ENCODE peak calls at places on chromosomes 11 and 22, in eight cellular contexts. One of them, this sample, is unnamed.

GRCh38 chr11:19398772-19399542 is 158.2 kb upstream of the E2F8 start:
- DNase-seq in keratinocyte: no peak
- DNase-seq in IMR-90: peak
- DNase-seq in brain microvascular endothelial cell: peak
- DNase-seq in transverse colon: peak
- DNase-seq in CD8-positive, alpha-beta T cell: no peak
- DNase-seq in PC-9: no peak
- DNase-seq in AG04450: peak
- DNase-seq in this sample: no peak

GRCh38 chr22:39567135-39567946 is 3.2 kb upstream of the CACNA1I start:
- DNase-seq in keratinocyte: peak
- DNase-seq in IMR-90: no peak
- DNase-seq in brain microvascular endothelial cell: no peak
- DNase-seq in transverse colon: peak
- DNase-seq in CD8-positive, alpha-beta T cell: no peak
- DNase-seq in PC-9: no peak
- DNase-seq in AG04450: no peak
- DNase-seq in this sample: no peak

GRCh38 chr11:58525037-58525614 is 17.2 kb upstream of the OR5B21 start:
- DNase-seq in keratinocyte: no peak
- DNase-seq in IMR-90: no peak
- DNase-seq in brain microvascular endothelial cell: no peak
- DNase-seq in transverse colon: no peak
- DNase-seq in CD8-positive, alpha-beta T cell: no peak
- DNase-seq in PC-9: no peak
- DNase-seq in AG04450: no peak
- DNase-seq in this sample: no peak

GRCh38 chr11:19163627-19164026 is 38.2 kb downstream of the CSRP3 start:
- DNase-seq in keratinocyte: no peak
- DNase-seq in IMR-90: no peak
- DNase-seq in brain microvascular endothelial cell: no peak
- DNase-seq in transverse colon: no peak
- DNase-seq in CD8-positive, alpha-beta T cell: no peak
- DNase-seq in PC-9: no peak
- DNase-seq in AG04450: no peak
- DNase-seq in this sample: no peak

GRCh38 chr22:26479043-26479791 is 4.4 kb downstream of the HPS4 start:
- DNase-seq in keratinocyte: no peak
- DNase-seq in IMR-90: no peak
- DNase-seq in brain microvascular endothelial cell: no peak
- DNase-seq in transverse colon: no peak
- DNase-seq in CD8-positive, alpha-beta T cell: no peak
- DNase-seq in PC-9: no peak
- DNase-seq in AG04450: no peak
- DNase-seq in this sample: no peak

GRCh38 chr22:35476341-35476740 is 64.3 kb upstream of the RASD2 start:
- DNase-seq in keratinocyte: no peak
- DNase-seq in IMR-90: no peak
- DNase-seq in brain microvascular endothelial cell: peak
- DNase-seq in transverse colon: no peak
- DNase-seq in CD8-positive, alpha-beta T cell: no peak
- DNase-seq in PC-9: peak
- DNase-seq in AG04450: no peak
- DNase-seq in this sample: no peak

GRCh38 chr11:119892311-119892808 is 163.4 kb upstream of the NECTIN1 start:
- DNase-seq in keratinocyte: no peak
- DNase-seq in IMR-90: no peak
- DNase-seq in brain microvascular endothelial cell: no peak
- DNase-seq in transverse colon: no peak
- DNase-seq in CD8-positive, alpha-beta T cell: no peak
- DNase-seq in PC-9: no peak
- DNase-seq in AG04450: no peak
- DNase-seq in this sample: no peak

GRCh38 chr11:119611027-119611426 is 118.0 kb downstream of the NECTIN1 start:
- DNase-seq in keratinocyte: no peak
- DNase-seq in IMR-90: no peak
- DNase-seq in brain microvascular endothelial cell: no peak
- DNase-seq in transverse colon: no peak
- DNase-seq in CD8-positive, alpha-beta T cell: no peak
- DNase-seq in PC-9: no peak
- DNase-seq in AG04450: no peak
- DNase-seq in this sample: no peak

GRCh38 chr22:38243007-38243775 is 29.6 kb downstream of the TMEM184B start:
- DNase-seq in keratinocyte: no peak
- DNase-seq in IMR-90: peak
- DNase-seq in brain microvascular endothelial cell: peak
- DNase-seq in transverse colon: peak
- DNase-seq in CD8-positive, alpha-beta T cell: no peak
- DNase-seq in PC-9: peak
- DNase-seq in AG04450: peak
- DNase-seq in this sample: no peak

GRCh38 chr11:20097319-20098221 is 62.7 kb downstream of the DBX1 start:
- DNase-seq in keratinocyte: no peak
- DNase-seq in IMR-90: peak
- DNase-seq in brain microvascular endothelial cell: peak
- DNase-seq in transverse colon: no peak
- DNase-seq in CD8-positive, alpha-beta T cell: no peak
- DNase-seq in PC-9: no peak
- DNase-seq in AG04450: no peak
- DNase-seq in this sample: no peak

GRCh38 chr11:11229691-11230090 is 123.4 kb downstream of the CSNK2A3 start:
- DNase-seq in keratinocyte: peak
- DNase-seq in IMR-90: peak
- DNase-seq in brain microvascular endothelial cell: no peak
- DNase-seq in transverse colon: no peak
- DNase-seq in CD8-positive, alpha-beta T cell: no peak
- DNase-seq in PC-9: no peak
- DNase-seq in AG04450: no peak
- DNase-seq in this sample: no peak

GRCh38 chr11:8794677-8795103 is 112.1 kb downstream of the RPL27A start:
- DNase-seq in keratinocyte: no peak
- DNase-seq in IMR-90: no peak
- DNase-seq in brain microvascular endothelial cell: no peak
- DNase-seq in transverse colon: peak
- DNase-seq in CD8-positive, alpha-beta T cell: no peak
- DNase-seq in PC-9: no peak
- DNase-seq in AG04450: no peak
- DNase-seq in this sample: no peak
- TF ChIP-seq CTCF in keratinocyte: peak
- TF ChIP-seq CTCF in IMR-90: no peak
- TF ChIP-seq CTCF in brain microvascular endothelial cell: peak
- TF ChIP-seq CTCF in transverse colon: peak
- TF ChIP-seq CTCF in CD8-positive, alpha-beta T cell: no peak
- TF ChIP-seq CTCF in PC-9: peak
- TF ChIP-seq CTCF in AG04450: peak
- TF ChIP-seq CTCF in this sample: peak

GRCh38 chr22:43832393-43833265 is 20.5 kb upstream of the EFCAB6 start:
- DNase-seq in keratinocyte: no peak
- DNase-seq in IMR-90: no peak
- DNase-seq in brain microvascular endothelial cell: no peak
- DNase-seq in transverse colon: no peak
- DNase-seq in CD8-positive, alpha-beta T cell: no peak
- DNase-seq in PC-9: no peak
- DNase-seq in AG04450: no peak
- DNase-seq in this sample: peak
- H3K4me3 ChIP-seq in keratinocyte: no peak
- H3K4me3 ChIP-seq in IMR-90: no peak
- H3K4me3 ChIP-seq in brain microvascular endothelial cell: no peak
- H3K4me3 ChIP-seq in transverse colon: no peak
- H3K4me3 ChIP-seq in CD8-positive, alpha-beta T cell: no peak
- H3K4me3 ChIP-seq in PC-9: no peak
- H3K4me3 ChIP-seq in AG04450: no peak
- H3K4me3 ChIP-seq in this sample: no peak

GRCh38 chr11:2095198-2095520 is 44.0 kb downstream of the IGF2 start:
- DNase-seq in keratinocyte: no peak
- DNase-seq in IMR-90: no peak
- DNase-seq in brain microvascular endothelial cell: no peak
- DNase-seq in transverse colon: no peak
- DNase-seq in CD8-positive, alpha-beta T cell: no peak
- DNase-seq in PC-9: no peak
- DNase-seq in AG04450: no peak
- DNase-seq in this sample: no peak

GRCh38 chr11:2094354-2095197 is 44.6 kb downstream of the IGF2 start:
- DNase-seq in keratinocyte: no peak
- DNase-seq in IMR-90: no peak
- DNase-seq in brain microvascular endothelial cell: no peak
- DNase-seq in transverse colon: no peak
- DNase-seq in CD8-positive, alpha-beta T cell: no peak
- DNase-seq in PC-9: no peak
- DNase-seq in AG04450: no peak
- DNase-seq in this sample: no peak

GRCh38 chr11:2096919-2097301 is 42.3 kb downstream of the IGF2 start:
- DNase-seq in keratinocyte: no peak
- DNase-seq in IMR-90: no peak
- DNase-seq in brain microvascular endothelial cell: no peak
- DNase-seq in transverse colon: no peak
- DNase-seq in CD8-positive, alpha-beta T cell: no peak
- DNase-seq in PC-9: no peak
- DNase-seq in AG04450: no peak
- DNase-seq in this sample: peak

GRCh38 chr11:2096001-2096918 is 42.9 kb downstream of the IGF2 start:
- DNase-seq in keratinocyte: no peak
- DNase-seq in IMR-90: peak
- DNase-seq in brain microvascular endothelial cell: peak
- DNase-seq in transverse colon: no peak
- DNase-seq in CD8-positive, alpha-beta T cell: no peak
- DNase-seq in PC-9: no peak
- DNase-seq in AG04450: no peak
- DNase-seq in this sample: no peak

GRCh38 chr11:2095542-2095941 is 43.6 kb downstream of the IGF2 start:
- DNase-seq in keratinocyte: no peak
- DNase-seq in IMR-90: no peak
- DNase-seq in brain microvascular endothelial cell: no peak
- DNase-seq in transverse colon: no peak
- DNase-seq in CD8-positive, alpha-beta T cell: no peak
- DNase-seq in PC-9: no peak
- DNase-seq in AG04450: no peak
- DNase-seq in this sample: no peak
- H3K27ac ChIP-seq in keratinocyte: no peak
- H3K27ac ChIP-seq in IMR-90: peak
- H3K27ac ChIP-seq in brain microvascular endothelial cell: no peak
- H3K27ac ChIP-seq in transverse colon: no peak
- H3K27ac ChIP-seq in CD8-positive, alpha-beta T cell: no peak
- H3K27ac ChIP-seq in PC-9: no peak
- H3K27ac ChIP-seq in AG04450: peak
- H3K27ac ChIP-seq in this sample: no peak

GRCh38 chr22:46035742-46036557 is 59.0 kb upstream of the WNT7B start:
- DNase-seq in keratinocyte: peak
- DNase-seq in IMR-90: peak
- DNase-seq in brain microvascular endothelial cell: peak
- DNase-seq in transverse colon: peak
- DNase-seq in CD8-positive, alpha-beta T cell: peak
- DNase-seq in PC-9: peak
- DNase-seq in AG04450: peak
- DNase-seq in this sample: peak
- TF ChIP-seq CTCF in keratinocyte: no peak
- TF ChIP-seq CTCF in IMR-90: no peak
- TF ChIP-seq CTCF in brain microvascular endothelial cell: no peak
- TF ChIP-seq CTCF in transverse colon: no peak
- TF ChIP-seq CTCF in CD8-positive, alpha-beta T cell: no peak
- TF ChIP-seq CTCF in PC-9: no peak
- TF ChIP-seq CTCF in AG04450: no peak
- TF ChIP-seq CTCF in this sample: no peak

GRCh38 chr11:124919836-124920755 is 1.0 kb downstream of the HEPN1 start:
- DNase-seq in keratinocyte: no peak
- DNase-seq in IMR-90: no peak
- DNase-seq in brain microvascular endothelial cell: no peak
- DNase-seq in transverse colon: no peak
- DNase-seq in CD8-positive, alpha-beta T cell: no peak
- DNase-seq in PC-9: no peak
- DNase-seq in AG04450: no peak
- DNase-seq in this sample: no peak
- H3K4me3 ChIP-seq in keratinocyte: no peak
- H3K4me3 ChIP-seq in IMR-90: no peak
- H3K4me3 ChIP-seq in brain microvascular endothelial cell: no peak
- H3K4me3 ChIP-seq in transverse colon: no peak
- H3K4me3 ChIP-seq in CD8-positive, alpha-beta T cell: peak
- H3K4me3 ChIP-seq in PC-9: no peak
- H3K4me3 ChIP-seq in AG04450: no peak
- H3K4me3 ChIP-seq in this sample: peak

DNA sequence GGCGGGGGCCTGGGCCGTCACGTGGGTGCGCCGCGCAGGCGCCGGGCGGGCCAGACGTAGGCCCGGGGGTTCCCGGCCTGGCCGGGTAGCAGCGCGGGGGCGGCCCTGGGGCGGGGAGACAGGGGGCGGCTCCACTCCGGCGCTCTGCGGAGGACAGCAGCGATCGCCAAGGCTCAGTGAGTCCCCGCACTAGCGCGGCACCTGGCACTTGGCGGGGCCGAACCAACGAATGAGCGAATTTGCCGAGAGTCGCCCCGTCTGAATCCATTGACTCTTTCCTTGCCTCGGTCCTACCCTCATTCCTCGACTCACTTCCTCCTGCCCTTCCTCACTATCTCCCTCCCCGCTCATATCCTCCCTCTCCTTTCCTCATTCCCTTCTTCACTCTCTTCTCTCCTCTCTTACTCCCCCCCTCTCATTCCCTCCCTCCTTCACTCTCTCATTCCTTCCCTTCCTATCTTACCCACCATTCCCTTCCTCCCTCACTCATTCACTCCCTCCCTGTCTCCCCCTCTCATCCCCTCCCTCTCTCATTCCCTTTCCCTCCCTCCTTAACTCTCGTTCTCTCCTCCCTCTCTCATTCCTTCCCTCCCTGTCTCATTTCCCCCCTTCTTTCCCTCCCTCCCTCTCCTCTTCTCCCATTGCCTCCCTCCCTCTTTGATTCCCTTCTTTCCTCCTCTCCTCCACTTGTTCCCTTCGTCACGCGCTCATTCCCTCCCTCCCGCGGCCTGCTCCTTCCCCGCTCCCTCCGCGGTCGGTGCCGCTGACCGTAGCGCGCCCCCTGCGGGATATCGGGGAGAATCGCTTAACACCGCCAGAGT is 476 bp upstream of the KLHL22 start:
- DNase-seq in keratinocyte: no peak
- DNase-seq in IMR-90: peak
- DNase-seq in brain microvascular endothelial cell: peak
- DNase-seq in transverse colon: peak
- DNase-seq in CD8-positive, alpha-beta T cell: peak
- DNase-seq in PC-9: peak
- DNase-seq in AG04450: peak
- DNase-seq in this sample: peak
- H3K27ac ChIP-seq in keratinocyte: peak
- H3K27ac ChIP-seq in IMR-90: peak
- H3K27ac ChIP-seq in brain microvascular endothelial cell: peak
- H3K27ac ChIP-seq in transverse colon: peak
- H3K27ac ChIP-seq in CD8-positive, alpha-beta T cell: peak
- H3K27ac ChIP-seq in PC-9: peak
- H3K27ac ChIP-seq in AG04450: peak
- H3K27ac ChIP-seq in this sample: peak

DNA sequence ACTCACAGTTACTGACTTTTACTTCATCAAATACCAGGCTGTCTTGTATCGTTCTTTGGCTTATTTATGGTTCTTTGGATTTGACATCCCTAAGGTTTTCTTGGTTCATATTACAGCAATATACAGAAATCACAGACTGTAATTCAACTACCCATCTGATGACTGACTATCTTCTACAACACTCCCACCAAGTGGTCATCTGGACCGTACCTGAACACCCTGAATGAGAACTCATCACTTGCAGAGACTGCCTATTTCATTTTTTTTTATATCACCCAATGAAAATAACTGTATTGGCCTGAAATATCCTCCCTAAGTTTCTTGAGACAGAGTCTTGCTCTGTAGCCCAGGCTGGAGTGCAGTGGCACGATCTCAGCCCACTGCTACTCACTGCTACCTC is 9.5 kb upstream of the UPB1 start:
- DNase-seq in keratinocyte: no peak
- DNase-seq in IMR-90: no peak
- DNase-seq in brain microvascular endothelial cell: no peak
- DNase-seq in transverse colon: no peak
- DNase-seq in CD8-positive, alpha-beta T cell: no peak
- DNase-seq in PC-9: no peak
- DNase-seq in AG04450: no peak
- DNase-seq in this sample: no peak
- TF ChIP-seq CTCF in keratinocyte: no peak
- TF ChIP-seq CTCF in IMR-90: no peak
- TF ChIP-seq CTCF in brain microvascular endothelial cell: peak
- TF ChIP-seq CTCF in transverse colon: no peak
- TF ChIP-seq CTCF in CD8-positive, alpha-beta T cell: peak
- TF ChIP-seq CTCF in PC-9: no peak
- TF ChIP-seq CTCF in AG04450: no peak
- TF ChIP-seq CTCF in this sample: peak